ENCODE peak calls at places on chromosomes 2 and 18, in nine cellular contexts. R is gastrocnemius medialis, Y is A549, W is right lobe of liver, L is sigmoid colon, K is heart left ventricle, I is adrenal gland, A is K562, V is upper lobe of left lung. O is an unnamed sample.

GRCh38 chr2:239138610-239139009 is 262.2 kb downstream of the HDAC4 start:
- DNase-seq in V (no peak), L (no peak), R (no peak), A (no peak), W (peak; percentile 46), I (no peak), K (no peak), Y (no peak), O (no peak)

GRCh38 chr2:43311276-43311675 is 84.9 kb upstream of the ZFP36L2 start:
- DNase-seq in Y (no peak), I (peak; percentile 36), R (no peak), W (no peak), V (no peak), K (no peak), A (no peak), L (no peak), O (no peak)

GRCh38 chr2:121377676-121378075 is 92.7 kb upstream of the TFCP2L1 start:
- DNase-seq in A (no peak), R (no peak), Y (no peak), K (no peak), W (no peak), L (no peak), I (no peak), V (no peak), O (no peak)

GRCh38 chr18:61851940-61852451 is 40.8 kb downstream of the RNF152 start:
- DNase-seq in R (no peak), Y (no peak), K (no peak), I (no peak), L (no peak), V (no peak), W (no peak), A (no peak), O (no peak)

GRCh38 chr2:223037433-223037800 is 14.6 kb upstream of the KCNE4 start:
- DNase-seq in K (no peak), L (no peak), I (no peak), V (no peak), W (no peak), A (no peak), R (no peak), Y (no peak), O (no peak)

GRCh38 chr18:63528863-63529492 is 13.2 kb upstream of the SERPINB12 start:
- DNase-seq in A (no peak), I (peak; percentile 35), V (no peak), Y (no peak), L (no peak), R (no peak), K (no peak), W (no peak), O (no peak)

GRCh38 chr2:26178246-26178645 is 5.4 kb downstream of the GAREM2 start:
- DNase-seq in W (no peak), A (no peak), K (no peak), I (no peak), Y (no peak), R (no peak), V (no peak), L (no peak), O (no peak)

GRCh38 chr2:218418321-218418716 is 604 bp upstream of the VIL1 start:
- DNase-seq in V (no peak), L (no peak), I (no peak), Y (no peak), W (no peak), K (no peak), R (no peak), A (no peak), O (no peak)

GRCh38 chr2:97765933-97766332 is 52.6 kb downstream of the ZAP70 start:
- DNase-seq in Y (no peak), W (no peak), L (no peak), V (no peak), A (no peak), K (no peak), R (no peak), I (no peak), O (no peak)

GRCh38 chr2:121972203-121972602 is 216.8 kb downstream of the TSN start:
- DNase-seq in K (no peak), L (no peak), A (no peak), Y (no peak), R (no peak), I (no peak), W (no peak), V (no peak), O (no peak)

DNA sequence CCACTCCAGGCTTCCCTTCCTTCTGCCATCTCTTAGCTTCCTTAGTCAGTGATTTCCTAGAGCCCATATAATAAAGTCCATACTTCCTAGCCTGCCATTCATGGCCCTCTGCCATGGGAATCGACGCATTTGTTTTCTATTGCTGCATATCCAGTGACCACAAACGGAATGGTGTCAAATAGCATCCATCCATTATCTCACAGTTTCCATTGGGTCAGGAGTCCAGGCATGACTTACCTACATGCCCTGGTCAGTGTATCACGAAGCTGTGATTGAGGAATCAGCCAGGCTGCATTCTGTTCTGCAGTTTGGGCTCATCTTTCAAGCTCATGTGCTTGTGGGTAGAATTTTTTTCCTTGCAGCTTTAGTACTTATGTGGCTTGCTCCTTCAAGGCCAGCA is 209.7 kb upstream of the EPAS1 start:
- DNase-seq in R (no peak), V (no peak), L (peak; percentile 18), A (no peak), I (no peak), Y (no peak), W (no peak), K (no peak), O (no peak)
- TF ChIP-seq POLR2A in R (no peak), V (no peak), L (no peak), A (no peak), I (no peak), Y (no peak), W (no peak), K (no peak), O (no peak)

GRCh38 chr18:12308386-12309100 is 502 bp downstream of the TUBB6 start:
- DNase-seq in Y (peak; percentile 43), W (no peak), K (peak; percentile 85), A (peak; percentile 89), L (peak; percentile 95), R (peak; percentile 39), I (peak; percentile 88), V (peak; percentile 95), O (peak; percentile 93)
- TF ChIP-seq POLR2A in Y (no peak), W (peak; percentile 34), K (peak; percentile 1), A (peak; percentile 67), L (peak; percentile 44), R (no peak), I (no peak), V (no peak), O (peak; percentile 75)

DNA sequence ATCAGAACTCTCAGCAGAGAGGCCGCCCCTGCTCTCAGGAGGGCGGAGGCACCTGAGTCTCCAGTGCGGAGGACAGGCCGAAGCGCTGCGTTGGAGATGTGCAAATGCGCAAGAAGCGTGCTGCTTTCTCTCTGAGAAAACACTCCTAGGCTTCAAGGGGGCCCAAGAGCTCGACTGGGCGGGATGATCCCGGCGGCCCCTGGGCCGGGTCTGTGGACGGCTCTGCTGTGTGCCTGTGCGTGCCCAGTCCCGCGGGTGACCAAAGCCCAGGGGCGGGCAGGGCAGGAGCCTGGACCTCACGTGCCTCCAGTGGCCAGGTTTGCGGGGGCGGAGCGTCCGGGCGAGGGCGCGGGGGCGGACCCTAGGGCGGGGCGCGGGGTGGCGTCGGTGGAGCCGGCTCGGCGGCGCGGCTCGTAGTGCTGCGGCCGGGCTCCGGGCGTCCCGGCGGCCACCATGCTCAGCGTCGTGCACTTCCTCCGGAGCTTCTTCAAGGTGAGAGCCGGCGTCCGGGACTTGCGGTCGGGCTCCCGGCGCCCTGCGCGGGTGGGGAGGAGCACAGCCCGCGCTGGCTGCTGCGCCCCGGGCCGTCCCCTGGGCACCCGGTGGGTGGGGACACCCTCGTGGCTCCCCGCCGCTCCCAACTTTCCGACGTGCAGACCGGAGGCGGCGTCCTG is at the start of gene ARHGEF4:
- DNase-seq in W (peak; percentile 76), Y (peak; percentile 61), K (no peak), L (no peak), I (no peak), A (peak; percentile 87), V (peak; percentile 93), R (no peak), O (peak; percentile 2)
- TF ChIP-seq POLR2A in W (no peak), Y (peak; percentile 34), K (no peak), L (no peak), I (no peak), A (no peak), V (no peak), R (no peak), O (no peak)

GRCh38 chr2:177252808-177253531 is 11.6 kb downstream of the NFE2L2 start:
- DNase-seq in K (no peak), Y (no peak), R (no peak), V (no peak), A (no peak), I (no peak), L (no peak), W (no peak), O (peak; percentile 58)
- TF ChIP-seq POLR2A in K (no peak), Y (no peak), R (no peak), V (no peak), A (no peak), I (no peak), L (no peak), W (no peak), O (no peak)

GRCh38 chr2:144331652-144332355 is 188.1 kb downstream of the ZEB2 start:
- DNase-seq in W (no peak), I (no peak), Y (peak; percentile 23), V (no peak), R (peak; percentile 44), K (no peak), L (peak; percentile 83), A (peak; percentile 56), O (no peak)
- TF ChIP-seq POLR2A in W (peak; percentile 2), I (peak; percentile 8), Y (peak; percentile 82), V (no peak), R (no peak), K (peak; percentile 16), L (no peak), A (peak; percentile 63), O (peak; percentile 59)

GRCh38 chr2:136310005-136310495 is 192.1 kb upstream of the CXCR4 start:
- DNase-seq in V (no peak), R (no peak), Y (peak; percentile 8), W (no peak), K (no peak), A (no peak), L (no peak), I (no peak), O (no peak)
- TF ChIP-seq POLR2A in V (no peak), R (no peak), Y (no peak), W (no peak), K (no peak), A (no peak), L (no peak), I (no peak), O (no peak)